ENCODE peak calls at places on chromosomes 3 and 15, in six cellular contexts. I is sigmoid colon, R is stomach, X is suprapubic skin, J is transverse colon, M is spleen. C is an unnamed sample.

GRCh38 chr15:77226652-77227051 is 155.7 kb upstream of the TSPAN3 start:
- DNase-seq in X (no peak), R (no peak), I (no peak), M (no peak), J (no peak), C (no peak)

GRCh38 chr3:170321326-170322034 is 36.0 kb upstream of the SKIL start:
- DNase-seq in X (no peak), J (no peak), R (no peak), I (no peak), M (peak; percentile 80), C (no peak)

GRCh38 chr15:85419200-85419599 is 38.8 kb downstream of the AKAP13 start:
- DNase-seq in I (no peak), R (no peak), J (no peak), M (no peak), X (no peak), C (no peak)

GRCh38 chr3:632571-633170 is 436.1 kb downstream of the CHL1 start:
- DNase-seq in M (no peak), J (peak; percentile 29), X (no peak), I (no peak), R (peak; percentile 37), C (no peak)

GRCh38 chr15:43776101-43776717 is 557 bp downstream of the ELL3 start:
- DNase-seq in X (no peak), M (peak; percentile 91), R (peak; percentile 45), I (no peak), J (peak; percentile 60), C (no peak)

GRCh38 chr3:121759541-121760202 is 10.1 kb upstream of the GOLGB1 start:
- DNase-seq in R (no peak), X (no peak), J (no peak), I (no peak), M (no peak), C (no peak)

GRCh38 chr15:80286055-80286454 is 34.0 kb upstream of the CTXND1 start:
- DNase-seq in J (no peak), X (no peak), M (no peak), I (no peak), R (no peak), C (no peak)

GRCh38 chr3:77186728-77187127 is 146.8 kb downstream of the ROBO2 start:
- DNase-seq in R (no peak), I (no peak), M (no peak), X (no peak), J (no peak), C (no peak)

GRCh38 chr3:84959470-84960380 is 936 bp downstream of the CADM2 start:
- DNase-seq in J (no peak), I (no peak), X (no peak), M (peak; percentile 76), R (no peak), C (no peak)

GRCh38 chr15:90883526-90883931 is 775 bp upstream of the FES start:
- DNase-seq in X (no peak), R (no peak), M (no peak), I (no peak), J (no peak), C (no peak)

GRCh38 chr3:37800022-37800493 is 61.6 kb upstream of the CTDSPL start:
- DNase-seq in R (no peak), X (no peak), J (no peak), M (no peak), I (no peak), C (no peak)

DNA sequence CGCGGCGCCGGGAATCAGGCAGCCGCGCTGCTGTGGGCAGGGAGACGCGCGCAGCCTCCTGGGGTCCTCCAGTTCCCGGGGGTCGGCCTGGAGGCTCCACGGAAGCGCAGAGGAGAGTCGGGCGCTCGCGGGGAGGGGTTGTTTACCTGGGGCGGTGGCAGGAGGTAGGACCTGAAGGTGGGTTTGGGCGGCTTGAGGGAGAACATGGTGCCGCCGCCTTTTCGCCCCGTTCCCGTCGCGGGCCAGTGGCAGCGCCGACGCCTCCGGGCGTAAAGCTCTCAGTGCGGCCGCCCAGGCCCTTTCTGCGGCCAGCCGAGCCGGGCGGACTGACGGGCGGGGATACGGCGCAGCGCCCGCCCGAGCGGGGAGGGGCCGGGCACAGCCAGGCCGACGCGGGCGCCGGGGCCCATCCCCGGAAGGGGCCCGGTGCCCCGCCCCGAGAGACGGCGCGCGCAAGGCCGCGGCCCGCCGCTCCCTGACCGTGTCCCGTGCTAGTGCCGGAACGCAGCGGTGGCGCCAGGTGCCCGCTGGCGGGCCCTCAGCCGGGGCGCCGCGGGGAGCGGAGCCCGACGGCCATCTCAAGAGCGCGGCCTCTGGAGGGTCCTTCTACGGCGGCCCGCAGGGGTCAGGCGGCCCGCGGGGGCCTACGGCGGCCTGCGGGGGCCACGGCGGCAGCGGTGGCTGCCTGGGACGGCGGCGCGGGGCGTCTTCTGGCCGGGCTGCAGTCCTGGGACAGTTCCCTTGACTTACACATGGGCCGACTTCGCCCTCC is at the start of gene MTMR10:
- DNase-seq in X (peak; percentile 84), R (peak; percentile 82), M (peak; percentile 97), J (peak; percentile 83), I (peak; percentile 79), C (peak; percentile 52)
- TF ChIP-seq POLR2AphosphoS5 in X (no peak), R (peak; percentile 93), M (peak; percentile 95), J (peak; percentile 68), I (peak; percentile 20), C (no peak)

GRCh38 chr15:42730135-42730534 is 6.8 kb downstream of the CDAN1 start:
- DNase-seq in J (no peak), M (no peak), X (no peak), R (no peak), I (no peak), C (no peak)

GRCh38 chr15:42730536-42730935 is 6.4 kb downstream of the CDAN1 start:
- DNase-seq in R (no peak), I (no peak), M (no peak), J (no peak), X (no peak), C (no peak)

GRCh38 chr15:42732095-42732827 is 4.7 kb downstream of the CDAN1 start:
- DNase-seq in I (no peak), R (no peak), X (no peak), J (no peak), M (no peak), C (no peak)

GRCh38 chr15:42733027-42733426 is 3.9 kb downstream of the CDAN1 start:
- DNase-seq in R (no peak), M (no peak), J (no peak), I (peak; percentile 42), X (no peak), C (no peak)

GRCh38 chr15:42731461-42731860 is 5.5 kb downstream of the CDAN1 start:
- DNase-seq in X (no peak), R (no peak), I (no peak), J (no peak), M (no peak), C (no peak)
- H3K36me3 ChIP-seq in X (peaks cover 85% of the 10 kb centered on the region), R (peaks cover 53% of the 10 kb centered on the region), I (peaks cover 40% of the 10 kb centered on the region), J (no peaks in the 10 kb centered on the region), M (peaks cover 69% of the 10 kb centered on the region), C (peaks cover 5% of the 10 kb centered on the region)

GRCh38 chr3:20079621-20080020 is 39.4 kb downstream of the KAT2B start:
- DNase-seq in M (no peak), R (no peak), X (no peak), J (no peak), I (no peak), C (no peak)

GRCh38 chr3:20083253-20083652 is 43.0 kb downstream of the KAT2B start:
- DNase-seq in X (no peak), R (no peak), J (no peak), I (no peak), M (no peak), C (no peak)

GRCh38 chr3:20078194-20078709 is 38.0 kb downstream of the KAT2B start:
- DNase-seq in X (no peak), J (no peak), I (no peak), M (no peak), R (no peak), C (no peak)

GRCh38 chr3:20080956-20081554 is 40.8 kb downstream of the KAT2B start:
- DNase-seq in X (peak; percentile 81), M (peak; percentile 88), R (peak; percentile 68), I (peak; percentile 66), J (peak; percentile 19), C (peak; percentile 54)

GRCh38 chr3:20083953-20084352 is 43.7 kb downstream of the KAT2B start:
- DNase-seq in X (no peak), M (no peak), I (no peak), R (no peak), J (no peak), C (no peak)
- TF ChIP-seq POLR2AphosphoS5 in X (no peak), M (no peak), I (no peak), R (no peak), J (no peak), C (no peak)

GRCh38 chr3:138542977-138543376 is 51.1 kb downstream of the CEP70 start:
- DNase-seq in M (no peak), I (no peak), R (no peak), X (no peak), J (no peak), C (no peak)

GRCh38 chr3:138539352-138539751 is 54.7 kb downstream of the CEP70 start:
- DNase-seq in R (no peak), M (no peak), J (no peak), X (no peak), I (no peak), C (no peak)

GRCh38 chr3:138547342-138547975 is 46.6 kb downstream of the CEP70 start:
- DNase-seq in I (no peak), R (no peak), X (no peak), M (no peak), J (no peak), C (no peak)

GRCh38 chr3:138549578-138549977 is 44.5 kb downstream of the CEP70 start:
- DNase-seq in R (no peak), M (no peak), I (no peak), X (no peak), J (no peak), C (no peak)

GRCh38 chr3:138544546-138544945 is 49.5 kb downstream of the CEP70 start:
- DNase-seq in X (no peak), I (no peak), J (no peak), M (no peak), R (no peak), C (no peak)
- H3K36me3 ChIP-seq in X (peaks cover 60% of the 10 kb centered on the region), I (peaks cover 25% of the 10 kb centered on the region), J (no peaks in the 10 kb centered on the region), M (peaks cover 48% of the 10 kb centered on the region), R (peaks cover 40% of the 10 kb centered on the region), C (no peaks in the 10 kb centered on the region)

DNA sequence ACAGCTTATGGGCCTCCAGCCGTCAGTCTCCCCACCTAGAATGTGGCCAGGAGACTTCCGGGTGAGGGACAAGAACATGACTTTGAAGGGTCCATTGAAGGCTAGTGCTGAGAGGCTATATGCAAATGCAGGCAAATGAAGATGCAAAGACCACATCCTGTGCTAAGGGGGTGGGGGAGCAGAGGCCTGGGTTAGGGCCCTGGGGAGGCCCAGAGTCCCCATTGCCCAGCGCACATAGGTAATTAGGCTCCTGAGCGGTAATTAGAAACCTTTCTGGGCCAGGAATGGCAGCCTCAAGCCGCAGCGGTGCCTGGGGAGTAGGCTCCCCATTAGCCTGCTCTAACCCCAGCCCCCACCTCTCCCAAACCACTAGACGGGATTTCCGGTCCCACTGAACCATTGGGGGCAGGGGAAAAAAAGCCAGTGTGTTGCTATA is 6.9 kb downstream of the CSK start:
- DNase-seq in I (no peak), M (peak; percentile 92), J (peak; percentile 61), R (no peak), X (no peak), C (no peak)
- TF ChIP-seq POLR2AphosphoS5 in I (no peak), M (no peak), J (no peak), R (no peak), X (no peak), C (no peak)

DNA sequence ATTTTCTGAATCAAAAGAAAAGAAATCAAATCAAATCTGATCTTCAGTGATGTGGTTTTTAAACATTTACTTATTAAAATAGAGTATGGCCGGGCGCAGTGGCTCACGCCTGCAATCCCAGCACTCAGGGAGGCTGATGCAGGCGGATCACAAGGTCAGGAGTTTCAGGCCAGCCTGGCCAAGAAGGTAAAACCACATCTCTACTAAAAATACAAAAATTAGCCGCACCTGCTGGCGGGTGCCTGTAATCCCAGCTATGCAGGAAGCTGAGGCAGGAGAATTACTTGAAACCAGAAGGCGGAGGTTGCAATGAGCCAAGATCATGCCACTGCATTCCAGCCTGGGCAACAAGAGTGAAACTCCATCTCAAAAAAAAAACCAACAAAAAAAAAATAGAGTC is 169.1 kb downstream of the ULK4 start:
- DNase-seq in M (no peak), I (no peak), J (no peak), R (no peak), X (no peak), C (no peak)
- H3K36me3 ChIP-seq in M (no peaks in the 10 kb centered on the region), I (no peaks in the 10 kb centered on the region), J (no peaks in the 10 kb centered on the region), R (no peaks in the 10 kb centered on the region), X (peaks cover 5% of the 10 kb centered on the region), C (no peaks in the 10 kb centered on the region)